ENCODE peak calls at places on chromosomes 6 and 20, in eight cellular contexts. R, S, Z, L, T, O, Q and N are unnamed samples.

GRCh38 chr6:45841062-45841461 is 174.6 kb downstream of the CLIC5 start:
- DNase-seq in R (no peak), S (no peak), Z (no peak), L (no peak), T (no peak), O (no peak), Q (no peak), N (no peak)

GRCh38 chr6:89251170-89251569 is 34.0 kb upstream of the GABRR1 start:
- DNase-seq in R (no peak), S (no peak), Z (no peak), L (no peak), T (no peak), O (no peak), Q (no peak), N (no peak)

GRCh38 chr6:14010275-14010674 is 85.5 kb downstream of the RNF182 start:
- DNase-seq in R (no peak), S (no peak), Z (no peak), L (no peak), T (no peak), O (no peak), Q (no peak), N (no peak)

GRCh38 chr6:36677059-36677749 is 1.3 kb upstream of the CDKN1A start:
- DNase-seq in R (no peak), S (no peak), Z (peak), L (no peak), T (peak), O (no peak), Q (no peak), N (no peak)

GRCh38 chr6:130933712-130934200 is 106.5 kb downstream of the SMLR1 start:
- DNase-seq in R (no peak), S (no peak), Z (peak), L (no peak), T (no peak), O (no peak), Q (peak), N (no peak)

GRCh38 chr6:30787954-30788353 is 43.6 kb upstream of the IER3 start:
- DNase-seq in R (no peak), S (no peak), Z (no peak), L (no peak), T (no peak), O (no peak), Q (no peak), N (no peak)

GRCh38 chr6:125044066-125044465 is 81.8 kb downstream of the RNF217 start:
- DNase-seq in R (no peak), S (no peak), Z (no peak), L (no peak), T (no peak), O (no peak), Q (no peak), N (no peak)

GRCh38 chr20:62133051-62133845 is 9.9 kb downstream of the PSMA7 start:
- DNase-seq in R (peak), S (no peak), Z (no peak), L (no peak), T (peak), O (no peak), Q (no peak), N (no peak)

GRCh38 chr20:33445881-33446615 is 2.5 kb upstream of the SNTA1 start:
- DNase-seq in R (no peak), S (no peak), Z (no peak), L (no peak), T (no peak), O (no peak), Q (no peak), N (no peak)

GRCh38 chr20:11891827-11892521 is 25.7 kb upstream of the BTBD3 start:
- DNase-seq in R (peak), S (no peak), Z (peak), L (no peak), T (no peak), O (peak), Q (peak), N (no peak)

GRCh38 chr6:43911354-43911624 is 141.3 kb downstream of the VEGFA start:
- DNase-seq in R (no peak), S (no peak), Z (no peak), L (no peak), T (no peak), O (no peak), Q (no peak), N (no peak)

GRCh38 chr20:59676877-59677140 is 72.5 kb downstream of the PHACTR3 start:
- DNase-seq in R (no peak), S (no peak), Z (no peak), L (no peak), T (no peak), O (no peak), Q (no peak), N (no peak)

GRCh38 chr6:151240036-151240685 is 394 bp downstream of the AKAP12 start:
- DNase-seq in R (peak), S (peak), Z (peak), L (no peak), T (peak), O (peak), Q (peak), N (no peak)

GRCh38 chr6:3292431-3293197 is 33.9 kb downstream of the PSMG4 start:
- DNase-seq in R (no peak), S (no peak), Z (no peak), L (no peak), T (peak), O (no peak), Q (no peak), N (no peak)

GRCh38 chr6:19478992-19479391 is 358.2 kb upstream of the ID4 start:
- DNase-seq in R (no peak), S (no peak), Z (peak), L (no peak), T (no peak), O (no peak), Q (no peak), N (no peak)

GRCh38 chr20:25197173-25197869 is 1.8 kb downstream of the ENTPD6 start:
- DNase-seq in R (no peak), S (no peak), Z (no peak), L (no peak), T (peak), O (peak), Q (no peak), N (no peak)

GRCh38 chr20:58568441-58568931 is 53.3 kb upstream of the APCDD1L start:
- DNase-seq in R (no peak), S (no peak), Z (no peak), L (no peak), T (peak), O (no peak), Q (no peak), N (no peak)

GRCh38 chr20:51635680-51636079 is 93.2 kb upstream of the NFATC2 start:
- DNase-seq in R (no peak), S (no peak), Z (no peak), L (no peak), T (no peak), O (no peak), Q (no peak), N (no peak)

GRCh38 chr20:59820204-59821041 is 113.0 kb downstream of the SYCP2 start:
- DNase-seq in R (peak), S (no peak), Z (no peak), L (no peak), T (peak), O (peak), Q (no peak), N (no peak)

GRCh38 chr6:56643379-56644089 is 845 bp upstream of the DST start:
- DNase-seq in R (no peak), S (no peak), Z (no peak), L (no peak), T (no peak), O (no peak), Q (no peak), N (no peak)

GRCh38 chr6:69007781-69008180 is 372.7 kb downstream of the ADGRB3 start:
- DNase-seq in R (no peak), S (no peak), Z (no peak), L (no peak), T (no peak), O (no peak), Q (no peak), N (no peak)

GRCh38 chr20:577167-577791 is 32.8 kb downstream of the TCF15 start:
- DNase-seq in R (no peak), S (no peak), Z (peak), L (no peak), T (no peak), O (no peak), Q (no peak), N (no peak)

GRCh38 chr6:28771401-28772267 is 152.2 kb downstream of the TRIM27 start:
- DNase-seq in R (no peak), S (no peak), Z (no peak), L (no peak), T (no peak), O (no peak), Q (no peak), N (no peak)
- TF ChIP-seq CTCF in R (no peak), S (no peak), Z (no peak), L (no peak), T (no peak), O (no peak), Q (no peak), N (no peak)

GRCh38 chr6:41801380-41801779 is 13.9 kb downstream of the TOMM6 start:
- DNase-seq in R (no peak), S (no peak), Z (peak), L (no peak), T (no peak), O (no peak), Q (no peak), N (no peak)
- TF ChIP-seq CTCF in R (peak), S (peak), Z (peak), L (peak), T (peak), O (peak), Q (peak), N (no peak)

DNA sequence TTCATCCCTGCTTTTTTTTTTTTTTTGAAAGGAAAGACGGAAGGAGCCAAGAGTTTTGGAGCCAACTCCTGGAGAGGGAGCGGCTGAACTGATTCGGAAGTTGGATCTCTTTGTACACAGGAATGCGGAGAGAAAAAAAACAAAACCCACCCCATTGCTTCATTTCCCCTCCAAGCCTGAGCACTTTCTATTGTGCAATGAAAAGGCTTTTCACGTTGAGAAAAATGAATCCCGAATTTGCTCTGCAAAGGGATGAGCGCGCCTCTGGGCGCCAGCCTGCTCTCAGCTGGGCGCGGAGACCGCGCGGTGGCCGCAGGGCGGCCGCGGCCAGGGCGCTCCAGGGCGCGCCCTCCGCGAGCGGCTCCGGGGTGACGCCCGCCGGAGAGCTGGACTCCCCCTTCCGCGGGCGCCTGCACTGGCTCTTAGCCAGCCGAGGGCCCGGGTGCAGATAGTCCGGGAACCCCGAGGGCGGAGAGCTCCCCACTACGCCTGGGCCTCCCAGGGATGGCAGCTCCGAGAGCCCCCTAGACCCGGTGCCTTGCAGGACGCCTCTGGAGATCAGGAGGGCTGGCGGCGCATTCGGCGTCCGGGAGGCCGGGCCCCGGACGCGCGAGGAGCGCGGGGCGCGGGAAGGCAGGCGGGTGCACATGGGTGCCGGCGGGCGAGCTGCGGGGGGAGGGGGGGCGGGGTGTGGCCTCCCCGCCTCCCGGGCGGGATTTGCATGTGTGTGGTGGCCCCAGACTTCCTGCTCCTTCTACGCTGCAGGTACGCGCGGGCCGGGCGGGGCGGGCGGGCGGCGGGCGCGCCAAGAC is at the start of gene ITPR3:
- DNase-seq in R (peak), S (no peak), Z (peak), L (no peak), T (peak), O (peak), Q (peak), N (peak)
- TF ChIP-seq CTCF in R (no peak), S (no peak), Z (no peak), L (no peak), T (no peak), O (no peak), Q (no peak), N (no peak)

GRCh38 chr6:167968091-167968490 is 29.4 kb upstream of the KIF25 start:
- DNase-seq in R (no peak), S (no peak), Z (peak), L (no peak), T (no peak), O (no peak), Q (no peak), N (no peak)
- TF ChIP-seq CTCF in R (peak), S (peak), Z (peak), L (peak), T (peak), O (peak), Q (peak), N (no peak)

GRCh38 chr6:161101517-161101916 is 109.9 kb downstream of the MAP3K4 start:
- DNase-seq in R (no peak), S (no peak), Z (no peak), L (no peak), T (no peak), O (no peak), Q (peak), N (no peak)
- TF ChIP-seq CTCF in R (peak), S (peak), Z (peak), L (peak), T (peak), O (peak), Q (peak), N (peak)

GRCh38 chr20:45299786-45300185 is 6.9 kb upstream of the RBPJL start:
- DNase-seq in R (no peak), S (no peak), Z (no peak), L (no peak), T (no peak), O (no peak), Q (no peak), N (no peak)

GRCh38 chr20:45301824-45302251 is 4.8 kb upstream of the RBPJL start:
- DNase-seq in R (no peak), S (no peak), Z (no peak), L (no peak), T (no peak), O (no peak), Q (no peak), N (no peak)

GRCh38 chr20:45303586-45304463 is 2.8 kb upstream of the RBPJL start:
- DNase-seq in R (no peak), S (no peak), Z (no peak), L (no peak), T (no peak), O (no peak), Q (no peak), N (no peak)

GRCh38 chr20:45297786-45298497 is 8.7 kb upstream of the RBPJL start:
- DNase-seq in R (no peak), S (no peak), Z (no peak), L (no peak), T (no peak), O (no peak), Q (no peak), N (no peak)

GRCh38 chr20:45300961-45301360 is 5.7 kb upstream of the RBPJL start:
- DNase-seq in R (no peak), S (no peak), Z (no peak), L (no peak), T (no peak), O (peak), Q (no peak), N (no peak)
- TF ChIP-seq CTCF in R (peak), S (peak), Z (peak), L (peak), T (peak), O (peak), Q (peak), N (no peak)

DNA sequence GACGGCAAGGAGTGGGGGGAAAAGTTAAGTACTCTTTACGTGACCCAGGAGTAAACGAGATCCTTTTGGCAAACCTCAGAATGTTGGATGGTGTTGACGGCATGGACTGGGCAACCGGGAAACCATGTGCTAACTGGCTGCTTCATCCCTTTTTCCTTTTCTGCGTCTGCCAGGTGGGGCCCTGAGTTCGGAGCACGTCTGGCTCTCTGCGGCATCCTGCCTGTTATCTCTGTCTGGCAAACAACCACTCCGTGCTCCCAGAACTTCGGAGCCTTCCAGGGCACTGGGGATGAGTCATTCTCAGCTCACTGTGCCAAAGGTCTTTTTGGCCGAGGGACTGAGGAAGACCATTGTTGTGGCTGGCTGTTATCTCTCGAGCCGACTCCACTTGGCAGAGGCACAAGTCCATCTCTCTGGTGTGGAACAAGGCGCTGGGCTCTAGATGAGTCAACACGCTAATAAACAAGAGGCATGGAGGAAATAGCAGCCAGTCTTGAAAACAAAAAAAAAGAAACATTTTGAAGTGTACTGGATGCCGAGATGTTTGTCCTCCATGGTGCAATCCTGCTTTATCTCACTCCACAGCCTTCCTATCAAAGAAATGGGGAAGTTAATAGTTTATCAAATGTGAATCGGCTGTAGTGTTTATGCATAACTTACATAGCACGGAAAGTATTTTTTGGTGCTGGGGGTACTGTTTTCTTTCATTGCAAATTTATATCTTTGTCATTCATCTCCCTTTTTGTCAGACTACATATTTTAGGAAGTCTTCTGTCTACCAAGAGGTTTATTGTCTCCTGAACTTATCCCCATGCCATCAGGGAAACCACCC is 64.6 kb upstream of the TXNDC5 start:
- DNase-seq in R (peak), S (no peak), Z (peak), L (peak), T (peak), O (no peak), Q (peak), N (no peak)
- TF ChIP-seq CTCF in R (no peak), S (no peak), Z (no peak), L (no peak), T (no peak), O (no peak), Q (no peak), N (no peak)